ENCODE peak calls at places on chromosomes 6 and 20, in seven cellular contexts. One of them, this sample, is unnamed.

GRCh38 chr20:44231193-44231592 is 15.9 kb upstream of the GDAP1L1 start:
- DNase-seq in glutamatergic neuron: no peak
- DNase-seq in endothelial cell: no peak
- DNase-seq in LoVo: no peak
- DNase-seq in skeletal muscle cell: no peak
- DNase-seq in stimulated activated CD4-positive, alpha-beta T cell treated with anti-CD3 and anti-CD28 coated beads, Interleukin-1b, Interleukin-23, amount 100 ng/mL, for 1 hour: no peak
- DNase-seq in DMS 273 treated with DMSO at 0.1 percent for 48 hours: no peak
- DNase-seq in this sample: no peak

GRCh38 chr20:11497543-11497942 is 420.1 kb upstream of the BTBD3 start:
- DNase-seq in stimulated activated CD4-positive, alpha-beta T cell treated with anti-CD3 and anti-CD28 coated beads, Interleukin-1b, Interleukin-23, amount 100 ng/mL, for 1 hour: no peak
- DNase-seq in LoVo: no peak
- DNase-seq in DMS 273 treated with DMSO at 0.1 percent for 48 hours: no peak
- DNase-seq in endothelial cell: no peak
- DNase-seq in skeletal muscle cell: no peak
- DNase-seq in glutamatergic neuron: no peak
- DNase-seq in this sample: no peak

GRCh38 chr20:2654831-2655230 is 2.4 kb downstream of the NOP56 start:
- DNase-seq in LoVo: no peak
- DNase-seq in glutamatergic neuron: no peak
- DNase-seq in DMS 273 treated with DMSO at 0.1 percent for 48 hours: no peak
- DNase-seq in endothelial cell: no peak
- DNase-seq in stimulated activated CD4-positive, alpha-beta T cell treated with anti-CD3 and anti-CD28 coated beads, Interleukin-1b, Interleukin-23, amount 100 ng/mL, for 1 hour: no peak
- DNase-seq in skeletal muscle cell: no peak
- DNase-seq in this sample: no peak

GRCh38 chr6:7219310-7219709 is 93.7 kb downstream of the SSR1 start:
- DNase-seq in glutamatergic neuron: no peak
- DNase-seq in LoVo: no peak
- DNase-seq in endothelial cell: no peak
- DNase-seq in skeletal muscle cell: peak
- DNase-seq in stimulated activated CD4-positive, alpha-beta T cell treated with anti-CD3 and anti-CD28 coated beads, Interleukin-1b, Interleukin-23, amount 100 ng/mL, for 1 hour: no peak
- DNase-seq in DMS 273 treated with DMSO at 0.1 percent for 48 hours: no peak
- DNase-seq in this sample: no peak

GRCh38 chr20:58705525-58705924 is 12.9 kb downstream of the NPEPL1 start:
- DNase-seq in DMS 273 treated with DMSO at 0.1 percent for 48 hours: no peak
- DNase-seq in endothelial cell: no peak
- DNase-seq in skeletal muscle cell: no peak
- DNase-seq in stimulated activated CD4-positive, alpha-beta T cell treated with anti-CD3 and anti-CD28 coated beads, Interleukin-1b, Interleukin-23, amount 100 ng/mL, for 1 hour: no peak
- DNase-seq in glutamatergic neuron: no peak
- DNase-seq in LoVo: no peak
- DNase-seq in this sample: no peak

GRCh38 chr6:142786476-142786875 is 158.5 kb downstream of the HIVEP2 start:
- DNase-seq in LoVo: no peak
- DNase-seq in DMS 273 treated with DMSO at 0.1 percent for 48 hours: no peak
- DNase-seq in stimulated activated CD4-positive, alpha-beta T cell treated with anti-CD3 and anti-CD28 coated beads, Interleukin-1b, Interleukin-23, amount 100 ng/mL, for 1 hour: no peak
- DNase-seq in skeletal muscle cell: no peak
- DNase-seq in glutamatergic neuron: no peak
- DNase-seq in endothelial cell: no peak
- DNase-seq in this sample: no peak

GRCh38 chr20:56628015-56628872 is 862 bp upstream of the TFAP2C start:
- DNase-seq in DMS 273 treated with DMSO at 0.1 percent for 48 hours: no peak
- DNase-seq in skeletal muscle cell: no peak
- DNase-seq in LoVo: no peak
- DNase-seq in glutamatergic neuron: peak
- DNase-seq in stimulated activated CD4-positive, alpha-beta T cell treated with anti-CD3 and anti-CD28 coated beads, Interleukin-1b, Interleukin-23, amount 100 ng/mL, for 1 hour: no peak
- DNase-seq in endothelial cell: peak
- DNase-seq in this sample: no peak

GRCh38 chr6:80439721-80440488 is 333.4 kb downstream of the BCKDHB start:
- DNase-seq in skeletal muscle cell: no peak
- DNase-seq in stimulated activated CD4-positive, alpha-beta T cell treated with anti-CD3 and anti-CD28 coated beads, Interleukin-1b, Interleukin-23, amount 100 ng/mL, for 1 hour: no peak
- DNase-seq in glutamatergic neuron: no peak
- DNase-seq in DMS 273 treated with DMSO at 0.1 percent for 48 hours: peak
- DNase-seq in endothelial cell: no peak
- DNase-seq in LoVo: peak
- DNase-seq in this sample: no peak

GRCh38 chr20:6122873-6123649 is at the start of gene FERMT1:
- DNase-seq in skeletal muscle cell: no peak
- DNase-seq in LoVo: peak
- DNase-seq in glutamatergic neuron: peak
- DNase-seq in stimulated activated CD4-positive, alpha-beta T cell treated with anti-CD3 and anti-CD28 coated beads, Interleukin-1b, Interleukin-23, amount 100 ng/mL, for 1 hour: no peak
- DNase-seq in DMS 273 treated with DMSO at 0.1 percent for 48 hours: peak
- DNase-seq in endothelial cell: peak
- DNase-seq in this sample: no peak

GRCh38 chr6:9224539-9224938 is 789.2 kb upstream of the SLC35B3 start:
- DNase-seq in stimulated activated CD4-positive, alpha-beta T cell treated with anti-CD3 and anti-CD28 coated beads, Interleukin-1b, Interleukin-23, amount 100 ng/mL, for 1 hour: no peak
- DNase-seq in skeletal muscle cell: no peak
- DNase-seq in LoVo: no peak
- DNase-seq in glutamatergic neuron: no peak
- DNase-seq in endothelial cell: no peak
- DNase-seq in DMS 273 treated with DMSO at 0.1 percent for 48 hours: no peak
- DNase-seq in this sample: no peak

GRCh38 chr6:27374824-27375612 is 13.5 kb upstream of the ZNF391 start:
- DNase-seq in DMS 273 treated with DMSO at 0.1 percent for 48 hours: peak
- DNase-seq in endothelial cell: peak
- DNase-seq in stimulated activated CD4-positive, alpha-beta T cell treated with anti-CD3 and anti-CD28 coated beads, Interleukin-1b, Interleukin-23, amount 100 ng/mL, for 1 hour: peak
- DNase-seq in LoVo: peak
- DNase-seq in skeletal muscle cell: peak
- DNase-seq in glutamatergic neuron: peak
- DNase-seq in this sample: peak

GRCh38 chr6:137304020-137304780 is 85.0 kb upstream of the IFNGR1 start:
- DNase-seq in stimulated activated CD4-positive, alpha-beta T cell treated with anti-CD3 and anti-CD28 coated beads, Interleukin-1b, Interleukin-23, amount 100 ng/mL, for 1 hour: no peak
- DNase-seq in endothelial cell: no peak
- DNase-seq in glutamatergic neuron: no peak
- DNase-seq in skeletal muscle cell: no peak
- DNase-seq in DMS 273 treated with DMSO at 0.1 percent for 48 hours: no peak
- DNase-seq in LoVo: no peak
- DNase-seq in this sample: no peak

GRCh38 chr6:48087448-48087847 is 23.5 kb downstream of the PTCHD4 start:
- DNase-seq in DMS 273 treated with DMSO at 0.1 percent for 48 hours: no peak
- DNase-seq in stimulated activated CD4-positive, alpha-beta T cell treated with anti-CD3 and anti-CD28 coated beads, Interleukin-1b, Interleukin-23, amount 100 ng/mL, for 1 hour: no peak
- DNase-seq in endothelial cell: no peak
- DNase-seq in skeletal muscle cell: no peak
- DNase-seq in glutamatergic neuron: no peak
- DNase-seq in LoVo: peak
- DNase-seq in this sample: no peak